ENCODE peak calls at places on chromosomes 12 and 14, in four cellular contexts. Q, T, A and F are unnamed samples.

GRCh38 chr14:54011001-54011400 is 54.4 kb upstream of the BMP4 start:
- DNase-seq in T (no peak), A (peak; percentile 30), Q (no peak), F (no peak)

GRCh38 chr14:61394542-61394941 is 73.2 kb downstream of the PRKCH start:
- DNase-seq in Q (no peak), A (no peak), T (no peak), F (no peak)

GRCh38 chr14:96192975-96193805 is 11.4 kb upstream of the BDKRB2 start:
- DNase-seq in A (no peak), T (no peak), Q (no peak), F (no peak)

GRCh38 chr14:24389266-24389855 is 9.4 kb upstream of the NYNRIN start:
- DNase-seq in Q (no peak), T (no peak), A (no peak), F (no peak)

GRCh38 chr12:4271433-4272013 is 2.0 kb upstream of the CCND2 start:
- DNase-seq in A (no peak), Q (no peak), T (no peak), F (no peak)

GRCh38 chr12:83893101-83893500 is 1019.5 kb downstream of the SLC6A15 start:
- DNase-seq in T (no peak), A (no peak), Q (no peak), F (no peak)

GRCh38 chr12:124236651-124237050 is 58.2 kb upstream of the RFLNA start:
- DNase-seq in Q (no peak), T (no peak), A (no peak), F (peak; percentile 34)

GRCh38 chr12:119788783-119789182 is 88.3 kb downstream of the CIT start:
- DNase-seq in A (no peak), Q (no peak), T (no peak), F (no peak)